ENCODE peak calls at places on chromosomes 6 and 20, in ten cellular contexts. Y, S, F, B, T, U, E, P, V and M are unnamed samples. For H3K27me3, the result is how much of the 10 kb centered on the place peaks cover.

GRCh38 chr6:111566873-111567517 is 38.7 kb downstream of the TRAF3IP2 start:
- DNase-seq in Y (no peak), S (no peak), F (no peak), B (no peak), T (no peak), U (no peak), E (no peak), P (peak), V (no peak), M (no peak)

GRCh38 chr6:56643379-56644089 is 845 bp upstream of the DST start:
- DNase-seq in Y (no peak), S (no peak), F (no peak), B (no peak), T (no peak), U (no peak), E (no peak), P (no peak), V (no peak), M (no peak)

GRCh38 chr6:36118550-36119107 is 11.7 kb upstream of the MAPK13 start:
- DNase-seq in Y (peak), S (peak), F (no peak), B (no peak), T (no peak), U (no peak), E (no peak), P (peak), V (no peak), M (no peak)

GRCh38 chr20:25227317-25227831 is 20.5 kb upstream of the PYGB start:
- DNase-seq in Y (no peak), S (no peak), F (no peak), B (peak), T (no peak), U (no peak), E (no peak), P (peak), V (no peak), M (no peak)

GRCh38 chr6:132333639-132334516 is 67.4 kb downstream of the MOXD1 start:
- DNase-seq in Y (no peak), S (peak), F (no peak), B (peak), T (peak), U (peak), E (no peak), P (peak), V (peak), M (peak)

GRCh38 chr6:44664716-44665115 is 277.2 kb downstream of the CDC5L start:
- DNase-seq in Y (no peak), S (no peak), F (no peak), B (no peak), T (no peak), U (no peak), E (no peak), P (no peak), V (no peak), M (no peak)

GRCh38 chr6:8556370-8557018 is 121.1 kb upstream of the SLC35B3 start:
- DNase-seq in Y (no peak), S (no peak), F (no peak), B (no peak), T (no peak), U (peak), E (no peak), P (peak), V (no peak), M (peak)

GRCh38 chr6:143539723-143540122 is 28.2 kb upstream of the FUCA2 start:
- DNase-seq in Y (no peak), S (no peak), F (no peak), B (no peak), T (no peak), U (no peak), E (no peak), P (no peak), V (no peak), M (no peak)

GRCh38 chr6:8006208-8006607 is 58.0 kb downstream of the BLOC1S5 start:
- DNase-seq in Y (no peak), S (no peak), F (no peak), B (no peak), T (no peak), U (peak), E (no peak), P (peak), V (no peak), M (no peak)

GRCh38 chr6:68633654-68634502 is 1.2 kb upstream of the ADGRB3 start:
- DNase-seq in Y (no peak), S (no peak), F (no peak), B (no peak), T (no peak), U (no peak), E (no peak), P (no peak), V (no peak), M (no peak)

GRCh38 chr6:28673417-28673799 is 147.7 kb downstream of the GPX5 start:
- DNase-seq in Y (no peak), S (no peak), F (no peak), B (no peak), T (no peak), U (no peak), E (no peak), P (no peak), V (no peak), M (no peak)

GRCh38 chr6:151447237-151447636 is 4.7 kb downstream of the RMND1 start:
- DNase-seq in Y (no peak), S (no peak), F (no peak), B (no peak), T (no peak), U (no peak), E (no peak), P (no peak), V (no peak), M (no peak)

GRCh38 chr20:43983359-43983758 is 68.7 kb downstream of the TOX2 start:
- DNase-seq in Y (no peak), S (peak), F (no peak), B (no peak), T (no peak), U (no peak), E (no peak), P (no peak), V (no peak), M (no peak)

GRCh38 chr6:1678966-1679690 is 69.4 kb downstream of the FOXC1 start:
- DNase-seq in Y (no peak), S (no peak), F (no peak), B (peak), T (no peak), U (no peak), E (no peak), P (peak), V (no peak), M (no peak)

GRCh38 chr6:139368661-139369060 is 5.8 kb downstream of the CITED2 start:
- DNase-seq in Y (no peak), S (no peak), F (no peak), B (no peak), T (no peak), U (no peak), E (no peak), P (no peak), V (no peak), M (no peak)

GRCh38 chr6:79180082-79180481 is 54.4 kb downstream of the HMGN3 start:
- DNase-seq in Y (no peak), S (no peak), F (no peak), B (no peak), T (no peak), U (no peak), E (no peak), P (no peak), V (no peak), M (no peak)

GRCh38 chr20:61073376-61073775 is 178.7 kb upstream of the CDH4 start:
- DNase-seq in Y (no peak), S (no peak), F (no peak), B (no peak), T (no peak), U (no peak), E (no peak), P (no peak), V (no peak), M (no peak)

GRCh38 chr20:38604873-38605303 is 3.3 kb downstream of the ARHGAP40 start:
- DNase-seq in Y (no peak), S (no peak), F (no peak), B (no peak), T (no peak), U (no peak), E (no peak), P (peak), V (no peak), M (peak)

GRCh38 chr20:38125157-38126056 is 39.7 kb downstream of the TGM2 start:
- DNase-seq in Y (peak), S (peak), F (peak), B (peak), T (no peak), U (no peak), E (peak), P (no peak), V (peak), M (no peak)

GRCh38 chr6:167944130-167944529 is 53.3 kb upstream of the KIF25 start:
- DNase-seq in Y (no peak), S (no peak), F (no peak), B (no peak), T (no peak), U (no peak), E (no peak), P (no peak), V (no peak), M (no peak)

GRCh38 chr20:63054103-63054474 is 47.3 kb upstream of the BHLHE23 start:
- DNase-seq in Y (no peak), S (no peak), F (peak), B (no peak), T (no peak), U (no peak), E (peak), P (no peak), V (no peak), M (no peak)

GRCh38 chr6:141824258-141824795 is 308.4 kb upstream of the GJE1 start:
- DNase-seq in Y (no peak), S (no peak), F (no peak), B (no peak), T (no peak), U (no peak), E (no peak), P (no peak), V (no peak), M (no peak)

GRCh38 chr6:113854531-113855499 is 2.3 kb upstream of the MARCKS start:
- DNase-seq in Y (peak), S (peak), F (peak), B (peak), T (peak), U (no peak), E (peak), P (peak), V (peak), M (no peak)

GRCh38 chr20:35200255-35200654 is 26.2 kb upstream of the MMP24 start:
- DNase-seq in Y (no peak), S (no peak), F (no peak), B (no peak), T (peak), U (no peak), E (no peak), P (peak), V (no peak), M (peak)

GRCh38 chr20:63234693-63235398 is 859 bp upstream of the BIRC7 start:
- DNase-seq in Y (no peak), S (no peak), F (no peak), B (no peak), T (no peak), U (no peak), E (no peak), P (peak), V (peak), M (no peak)

GRCh38 chr6:50380409-50381105 is 330.8 kb upstream of the DEFB112 start:
- DNase-seq in Y (no peak), S (no peak), F (no peak), B (no peak), T (no peak), U (no peak), E (no peak), P (no peak), V (no peak), M (no peak)

GRCh38 chr6:63805808-63806572 is 170.4 kb downstream of the PHF3 start:
- DNase-seq in Y (no peak), S (no peak), F (no peak), B (no peak), T (peak), U (no peak), E (no peak), P (peak), V (no peak), M (peak)

GRCh38 chr6:31575335-31575901 is at the start of gene TNF:
- DNase-seq in Y (no peak), S (peak), F (no peak), B (peak), T (no peak), U (no peak), E (peak), P (peak), V (no peak), M (no peak)

GRCh38 chr6:69162811-69163210 is 527.7 kb downstream of the ADGRB3 start:
- DNase-seq in Y (no peak), S (no peak), F (no peak), B (no peak), T (no peak), U (no peak), E (no peak), P (no peak), V (no peak), M (no peak)

GRCh38 chr6:33237731-33238130 is 29.4 kb downstream of the RING1 start:
- DNase-seq in Y (no peak), S (no peak), F (no peak), B (no peak), T (no peak), U (no peak), E (no peak), P (no peak), V (no peak), M (no peak)

GRCh38 chr6:53752856-53753255 is 41.9 kb upstream of the LRRC1 start:
- DNase-seq in Y (no peak), S (no peak), F (no peak), B (no peak), T (peak), U (no peak), E (no peak), P (peak), V (no peak), M (no peak)

GRCh38 chr20:13692802-13693736 is 54.3 kb upstream of the TASP1 start:
- DNase-seq in Y (no peak), S (no peak), F (no peak), B (no peak), T (no peak), U (no peak), E (no peak), P (no peak), V (no peak), M (no peak)

GRCh38 chr6:16582437-16583150 is 178.7 kb downstream of the ATXN1 start:
- DNase-seq in Y (no peak), S (no peak), F (no peak), B (no peak), T (no peak), U (no peak), E (no peak), P (no peak), V (no peak), M (no peak)

GRCh38 chr6:16585805-16586204 is 175.5 kb downstream of the ATXN1 start:
- DNase-seq in Y (no peak), S (no peak), F (no peak), B (peak), T (no peak), U (no peak), E (no peak), P (no peak), V (no peak), M (no peak)

GRCh38 chr6:16578695-16579094 is 182.6 kb downstream of the ATXN1 start:
- DNase-seq in Y (no peak), S (no peak), F (no peak), B (no peak), T (no peak), U (no peak), E (no peak), P (no peak), V (no peak), M (no peak)

GRCh38 chr6:16583151-16583762 is 178.0 kb downstream of the ATXN1 start:
- DNase-seq in Y (no peak), S (no peak), F (no peak), B (no peak), T (no peak), U (no peak), E (no peak), P (no peak), V (no peak), M (no peak)
- H3K4me3 ChIP-seq in Y (no peak), S (peak), F (peak), B (no peak), T (no peak), U (no peak), E (peak), P (no peak), V (no peak), M (no peak)

GRCh38 chr6:5220436-5220835 is 40.3 kb downstream of the LYRM4 start:
- DNase-seq in Y (no peak), S (no peak), F (no peak), B (no peak), T (no peak), U (no peak), E (no peak), P (peak), V (no peak), M (no peak)
- TF ChIP-seq CTCF in Y (no peak), S (no peak), F (no peak), B (no peak), T (no peak), U (no peak), E (no peak), P (peak), V (no peak), M (no peak)

DNA sequence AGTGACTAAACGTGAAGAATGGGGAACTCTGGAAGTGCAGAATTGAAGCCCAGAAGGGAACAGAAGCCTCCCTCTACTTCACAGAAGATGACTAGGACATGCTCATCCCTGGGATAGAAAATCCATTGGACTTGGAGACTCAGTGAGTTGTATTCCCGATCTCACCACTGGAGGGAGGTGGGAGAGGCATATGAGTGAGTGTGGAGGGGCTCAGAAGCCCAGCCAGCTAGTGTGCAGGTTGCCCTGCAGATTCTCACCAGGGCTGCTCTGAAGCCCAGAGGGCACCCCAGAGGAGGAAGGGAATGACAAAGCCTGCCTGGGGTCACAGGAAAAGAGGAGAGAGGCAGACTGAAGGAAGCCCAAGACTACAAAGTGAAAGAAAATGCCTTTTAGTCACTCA is 42.1 kb upstream of the HLA-E start:
- DNase-seq in Y (no peak), S (no peak), F (no peak), B (no peak), T (no peak), U (peak), E (no peak), P (no peak), V (no peak), M (no peak)
- H3K27me3 ChIP-seq in Y (under half), S (half or more), F (half or more), B (half or more), T (half or more), U (under half), E (half or more), P (under half), V (under half), M (half or more)

GRCh38 chr20:59094576-59094975 is 52.0 kb upstream of the PRELID3B start:
- DNase-seq in Y (no peak), S (no peak), F (no peak), B (no peak), T (no peak), U (no peak), E (no peak), P (no peak), V (no peak), M (no peak)
- H3K4me3 ChIP-seq in Y (no peak), S (no peak), F (no peak), B (no peak), T (no peak), U (peak), E (no peak), P (no peak), V (no peak), M (no peak)

GRCh38 chr6:83260577-83260976 is 67.4 kb downstream of the RWDD2A start:
- DNase-seq in Y (no peak), S (no peak), F (no peak), B (no peak), T (no peak), U (no peak), E (no peak), P (no peak), V (no peak), M (no peak)

GRCh38 chr6:83252717-83253116 is 59.6 kb downstream of the RWDD2A start:
- DNase-seq in Y (no peak), S (no peak), F (no peak), B (no peak), T (peak), U (no peak), E (no peak), P (peak), V (no peak), M (peak)

GRCh38 chr6:83257791-83258190 is 64.6 kb downstream of the RWDD2A start:
- DNase-seq in Y (no peak), S (no peak), F (no peak), B (no peak), T (no peak), U (no peak), E (no peak), P (no peak), V (no peak), M (no peak)

DNA sequence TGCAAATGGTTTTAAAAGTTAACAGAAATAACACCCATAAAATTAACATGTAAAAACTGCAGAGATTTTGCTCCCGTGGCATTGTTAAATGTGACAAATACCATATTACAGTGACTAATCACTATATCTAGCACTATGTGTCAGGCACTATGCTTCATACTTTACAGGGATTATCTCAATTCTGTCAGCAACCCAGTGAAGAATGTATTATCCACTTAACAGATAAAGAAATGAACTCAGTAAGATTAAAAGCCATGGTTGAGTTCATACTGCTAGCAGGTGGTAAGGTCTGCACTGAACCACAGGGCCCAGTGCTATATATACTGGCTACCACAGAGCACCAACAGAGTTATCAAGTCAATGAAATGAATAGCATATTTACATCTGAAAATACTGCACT is 65.4 kb downstream of the RWDD2A start:
- DNase-seq in Y (no peak), S (no peak), F (no peak), B (no peak), T (no peak), U (no peak), E (no peak), P (no peak), V (no peak), M (no peak)
- TF ChIP-seq CTCF in Y (no peak), S (no peak), F (no peak), B (no peak), T (no peak), U (no peak), E (no peak), P (no peak), V (no peak), M (no peak)

GRCh38 chr6:41536884-41537347 is 9.3 kb upstream of the FOXP4 start:
- DNase-seq in Y (no peak), S (peak), F (peak), B (no peak), T (no peak), U (peak), E (no peak), P (peak), V (peak), M (no peak)
- H3K27me3 ChIP-seq in Y (under half), S (under half), F (under half), B (under half), T (under half), U (under half), E (half or more), P (under half), V (under half), M (under half)

DNA sequence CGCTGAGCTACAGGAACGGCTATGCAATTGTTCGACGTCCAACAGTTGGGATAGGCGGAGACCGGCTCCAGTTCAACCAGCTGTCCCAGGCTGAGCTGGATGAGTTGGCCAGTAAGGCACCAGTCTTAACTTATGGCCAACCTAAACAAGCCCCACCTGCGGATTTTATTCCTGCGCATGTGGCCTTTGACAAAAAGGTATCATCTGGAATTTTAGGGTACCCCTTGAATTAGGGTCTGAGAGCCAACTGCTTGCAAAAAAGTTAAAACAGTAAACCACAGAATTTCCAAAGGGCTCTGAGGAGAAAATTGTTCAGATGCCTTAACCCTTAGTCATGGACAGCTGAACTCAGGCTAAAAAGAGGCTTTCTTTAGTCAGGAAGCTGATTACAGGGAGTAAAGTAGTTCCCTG is 3.8 kb downstream of the EFHC1 start:
- DNase-seq in Y (no peak), S (no peak), F (no peak), B (no peak), T (peak), U (no peak), E (no peak), P (peak), V (no peak), M (peak)
- H3K4me3 ChIP-seq in Y (no peak), S (no peak), F (no peak), B (no peak), T (no peak), U (peak), E (no peak), P (no peak), V (no peak), M (no peak)

DNA sequence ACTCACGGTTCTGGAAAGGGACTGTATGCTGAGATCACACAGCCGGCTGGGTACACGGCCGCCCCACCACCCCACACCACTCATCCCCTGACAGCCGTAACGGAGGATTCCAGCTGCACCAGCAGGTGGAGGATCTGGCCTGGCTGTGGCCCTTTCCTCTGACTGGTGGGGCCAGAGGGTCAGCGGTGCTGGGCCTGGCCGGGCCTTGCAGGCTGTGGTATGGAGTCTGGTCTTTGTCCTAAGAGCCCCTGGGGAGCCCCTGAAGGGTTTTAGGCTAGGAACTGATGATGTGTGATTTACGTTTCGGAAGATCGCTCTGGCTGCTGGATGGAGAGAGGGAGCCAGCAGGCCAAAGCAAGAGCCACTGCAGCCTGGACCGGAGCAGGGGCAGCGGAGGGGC is 26.6 kb downstream of the NOL4L start:
- DNase-seq in Y (no peak), S (no peak), F (no peak), B (no peak), T (no peak), U (no peak), E (no peak), P (no peak), V (no peak), M (no peak)
- TF ChIP-seq CTCF in Y (no peak), S (no peak), F (no peak), B (no peak), T (no peak), U (no peak), E (no peak), P (no peak), V (no peak), M (no peak)